ENCODE peak calls at places on chromosome 1, in seven cellular contexts. O is spleen, E is fibroblast of lung, N is nephron progenitor cell, Z is endothelial cell, L is esophagus squamous epithelium, M is HFFc6. K is an unnamed sample.
A peak's percentile ranks its signal among the peaks of the same experiment; 100 is the strongest.

GRCh38 chr1:46642091-46642680 is 25.6 kb upstream of the MOB3C start:
- DNase-seq in N (no peak), O (no peak), L (no peak), Z (no peak), M (no peak), E (no peak), K (no peak)

GRCh38 chr1:206900149-206900548 is 2.9 kb downstream of the IL24 start:
- DNase-seq in L (no peak), E (no peak), M (no peak), O (peak; percentile 69), Z (no peak), N (no peak), K (no peak)

GRCh38 chr1:30847358-30847972 is 61.1 kb downstream of the SDC3 start:
- DNase-seq in M (no peak), E (peak; percentile 82), O (peak; percentile 90), N (peak; percentile 60), L (no peak), Z (peak; percentile 84), K (no peak)

GRCh38 chr1:208149776-208150514 is 94.2 kb downstream of the PLXNA2 start:
- DNase-seq in M (no peak), Z (no peak), L (no peak), O (no peak), N (peak; percentile 38), E (no peak), K (no peak)

GRCh38 chr1:33004628-33005027 is 32.1 kb downstream of the AK2 start:
- DNase-seq in L (no peak), Z (no peak), M (no peak), N (no peak), O (no peak), E (peak; percentile 42), K (peak; percentile 37)

GRCh38 chr1:17547271-17547670 is 7.8 kb downstream of the ARHGEF10L start:
- DNase-seq in Z (no peak), N (no peak), L (no peak), E (no peak), O (no peak), M (no peak), K (no peak)

GRCh38 chr1:244054247-244054923 is 3.3 kb downstream of the ZBTB18 start:
- DNase-seq in L (no peak), E (no peak), Z (no peak), N (no peak), O (peak; percentile 70), M (no peak), K (no peak)

GRCh38 chr1:63888984-63889383 is 115.2 kb downstream of the ROR1 start:
- DNase-seq in M (peak; percentile 95), N (no peak), Z (no peak), O (no peak), L (no peak), E (peak; percentile 34), K (peak; percentile 41)

GRCh38 chr1:38375035-38375434 is 328.4 kb upstream of the POU3F1 start:
- DNase-seq in L (no peak), E (no peak), M (no peak), O (no peak), Z (no peak), N (no peak), K (no peak)

GRCh38 chr1:159429074-159429861 is 2.7 kb upstream of the OR10J4 start:
- DNase-seq in N (no peak), M (peak; percentile 96), Z (no peak), L (no peak), E (peak; percentile 96), O (no peak), K (no peak)

GRCh38 chr1:40902634-40902897 is 40.4 kb upstream of the CITED4 start:
- DNase-seq in Z (no peak), O (no peak), L (no peak), M (no peak), N (no peak), E (no peak), K (no peak)

GRCh38 chr1:36397378-36398230 is at the start of gene LSM10:
- DNase-seq in L (peak; percentile 67), E (peak; percentile 93), N (peak; percentile 94), Z (peak; percentile 89), O (peak; percentile 98), M (peak; percentile 92), K (peak; percentile 93)

GRCh38 chr1:92306020-92306419 is 7.2 kb downstream of the RPAP2 start:
- DNase-seq in N (no peak), E (no peak), O (no peak), L (no peak), Z (no peak), M (no peak), K (no peak)

GRCh38 chr1:92307980-92308379 is 9.1 kb downstream of the RPAP2 start:
- DNase-seq in E (no peak), Z (no peak), L (no peak), O (no peak), M (no peak), N (no peak), K (no peak)

GRCh38 chr1:92315766-92316413 is 17.0 kb downstream of the RPAP2 start:
- DNase-seq in N (no peak), Z (no peak), E (no peak), O (no peak), M (no peak), L (no peak), K (no peak)

GRCh38 chr1:92314024-92314423 is 15.2 kb downstream of the RPAP2 start:
- DNase-seq in Z (no peak), E (no peak), L (no peak), N (no peak), O (no peak), M (no peak), K (no peak)

DNA sequence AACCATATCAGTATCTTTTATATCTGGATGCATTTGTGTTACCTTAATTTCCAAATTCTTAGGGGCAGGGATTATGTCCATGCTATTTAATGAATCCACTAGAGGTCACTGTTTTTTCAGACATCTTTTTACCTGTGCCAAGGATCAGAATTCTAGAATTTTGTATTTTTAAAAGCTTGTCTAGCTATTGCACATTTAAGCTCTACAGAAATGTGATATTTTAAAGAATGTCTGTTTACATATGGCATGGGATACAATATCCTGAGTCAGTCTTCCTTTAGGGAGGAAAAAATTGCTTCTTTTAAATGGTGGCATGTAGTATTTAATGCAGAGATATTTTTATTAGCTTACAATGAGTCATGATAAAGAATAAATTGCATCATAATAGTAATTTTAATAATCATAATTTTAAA is 11.3 kb downstream of the RPAP2 start:
- DNase-seq in M (peak; percentile 22), N (no peak), Z (no peak), L (no peak), E (no peak), O (no peak), K (peak; percentile 57)
- TF ChIP-seq CTCF in M (peak; percentile 87), N (peak; percentile 57), Z (peak; percentile 82), L (peak; percentile 54), E (peak; percentile 56), O (peak; percentile 66), K (peak; percentile 65)

DNA sequence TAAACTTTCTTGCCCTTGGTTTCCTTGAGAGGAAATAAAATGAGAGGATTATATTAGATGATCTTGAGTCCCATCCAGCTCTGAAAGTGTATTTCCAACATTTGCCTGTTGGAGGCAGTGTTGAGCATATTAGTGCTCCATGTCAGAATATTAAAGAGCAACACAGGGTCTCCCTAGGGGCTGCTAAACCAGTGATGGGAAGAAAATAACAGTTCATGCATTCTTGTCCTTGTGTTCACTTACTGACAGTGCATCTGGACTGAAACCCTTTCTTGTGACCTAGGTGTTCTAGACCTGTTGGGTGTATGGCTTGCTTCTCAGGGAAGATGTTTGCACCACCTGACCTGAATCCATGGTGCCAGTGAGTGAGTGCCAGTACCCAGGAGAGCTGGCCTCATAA is 124.7 kb upstream of the KIAA0040 start:
- DNase-seq in M (no peak), N (peak; percentile 17), Z (peak; percentile 34), L (no peak), E (no peak), O (no peak), K (no peak)
- TF ChIP-seq CTCF in M (peak; percentile 60), N (peak; percentile 43), Z (peak; percentile 83), L (peak; percentile 19), E (peak; percentile 20), O (peak; percentile 41), K (no peak)

DNA sequence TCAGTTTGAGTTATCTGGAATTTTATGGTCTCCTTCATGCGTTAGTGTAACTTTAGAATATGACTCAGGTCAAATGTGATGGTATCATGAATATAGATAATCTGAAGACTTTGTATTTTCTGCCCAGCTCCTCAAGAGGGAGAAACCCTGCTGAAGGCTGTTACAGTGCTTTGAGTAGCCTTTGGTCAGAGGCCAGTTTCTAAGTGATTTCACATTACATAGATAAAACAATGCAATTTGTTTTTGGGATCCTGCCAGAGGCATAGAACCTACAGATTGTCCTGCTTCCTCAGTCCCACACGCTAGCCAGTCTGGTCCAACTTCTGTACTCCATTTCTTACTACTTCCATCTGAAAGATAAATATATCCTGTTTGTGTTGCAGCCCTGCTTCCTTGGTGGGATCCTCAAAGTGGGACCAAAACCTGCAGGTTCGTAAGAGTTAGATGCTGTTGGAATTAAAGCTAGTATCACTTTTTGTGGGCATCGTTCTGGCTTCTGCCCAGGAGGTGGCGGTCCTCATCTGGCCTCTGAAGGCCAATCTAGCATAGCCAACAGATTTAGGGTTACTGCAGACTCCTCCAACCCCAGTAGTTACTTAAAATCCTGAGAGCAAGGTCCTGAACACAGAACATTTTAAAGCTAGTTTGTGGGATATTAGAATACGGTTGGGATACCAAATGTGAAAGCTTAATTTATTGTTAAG is 645.8 kb upstream of the USP24 start:
- DNase-seq in L (no peak), O (no peak), M (no peak), Z (peak; percentile 25), N (no peak), E (no peak), K (peak; percentile 77)
- TF ChIP-seq CTCF in L (no peak), O (no peak), M (no peak), Z (no peak), N (no peak), E (no peak), K (no peak)

GRCh38 chr1:187928288-187928687 is 1099.5 kb downstream of the PLA2G4A start:
- DNase-seq in N (peak; percentile 29), E (peak; percentile 48), O (no peak), Z (peak; percentile 47), M (peak; percentile 23), L (no peak), K (peak; percentile 0)
- TF ChIP-seq CTCF in N (peak; percentile 25), E (peak; percentile 72), O (no peak), Z (peak; percentile 29), M (peak; percentile 75), L (no peak), K (no peak)

K was measured in fibroblast of the aortic adventitia.